ENCODE peak calls at places on chromosome 18, in ten cellular contexts. N is neural progenitor cell, A is transverse colon, R is tibial artery, W is cardiac muscle cell, S is heart left ventricle, E is GM12878, O is heart right ventricle, L is adrenal gland, B is thyroid gland. I is an unnamed sample.

GRCh38 chr18:46314011-46314410 is 209.8 kb downstream of the HAUS1 start:
- DNase-seq in N (no peak), A (no peak), R (no peak), W (no peak), S (no peak), E (no peak), O (no peak), L (no peak), B (no peak), I (no peak)

GRCh38 chr18:78786776-78787175 is 192.8 kb upstream of the SALL3 start:
- DNase-seq in N (no peak), A (no peak), R (no peak), W (no peak), S (no peak), E (no peak), O (no peak), L (no peak), B (no peak), I (no peak)

GRCh38 chr18:51337406-51337805 is 139.9 kb upstream of the MEX3C start:
- DNase-seq in N (no peak), A (no peak), R (no peak), W (no peak), S (no peak), E (no peak), O (no peak), L (no peak), B (no peak), I (no peak)

GRCh38 chr18:75456277-75456676 is 28.8 kb upstream of the SMIM21 start:
- DNase-seq in N (peak; percentile 11), A (no peak), R (no peak), W (no peak), S (no peak), E (no peak), O (no peak), L (no peak), B (peak; percentile 8), I (no peak)

GRCh38 chr18:10787293-10787901 is 261.6 kb downstream of the NAPG start:
- DNase-seq in N (peak; percentile 88), A (peak; percentile 78), R (peak; percentile 84), W (peak; percentile 87), S (peak; percentile 52), E (peak; percentile 77), O (peak; percentile 69), L (peak; percentile 83), B (peak; percentile 81), I (peak; percentile 84)

GRCh38 chr18:74596959-74597661 is 560 bp upstream of the ZNF407 start:
- DNase-seq in N (peak; percentile 79), A (peak; percentile 76), R (peak; percentile 59), W (peak; percentile 77), S (peak; percentile 77), E (no peak), O (no peak), L (peak; percentile 56), B (peak; percentile 68), I (peak; percentile 51)

GRCh38 chr18:74288730-74289129 is 3.0 kb downstream of the CYB5A start:
- DNase-seq in N (no peak), A (no peak), R (no peak), W (no peak), S (no peak), E (no peak), O (no peak), L (no peak), B (no peak), I (no peak)

GRCh38 chr18:35153609-35154273 is 87.1 kb upstream of the ZNF397 start:
- DNase-seq in N (no peak), A (no peak), R (no peak), W (no peak), S (no peak), E (no peak), O (no peak), L (no peak), B (no peak), I (no peak)

GRCh38 chr18:2531751-2532150 is 39.6 kb downstream of the METTL4 start:
- DNase-seq in N (no peak), A (no peak), R (no peak), W (no peak), S (no peak), E (no peak), O (no peak), L (no peak), B (no peak), I (no peak)

GRCh38 chr18:52435301-52435700 is 95.3 kb downstream of the DCC start:
- DNase-seq in N (peak; percentile 70), A (no peak), R (no peak), W (peak; percentile 17), S (no peak), E (no peak), O (no peak), L (no peak), B (no peak), I (no peak)

GRCh38 chr18:5894215-5894612 is 1.1 kb downstream of the TMEM200C start:
- DNase-seq in N (no peak), A (no peak), R (no peak), W (no peak), S (no peak), E (no peak), O (no peak), L (no peak), B (no peak), I (no peak)

GRCh38 chr18:5892772-5893431 is 2.4 kb downstream of the TMEM200C start:
- DNase-seq in N (no peak), A (no peak), R (no peak), W (no peak), S (no peak), E (no peak), O (no peak), L (no peak), B (no peak), I (no peak)

GRCh38 chr18:5890261-5890605 is 5.1 kb downstream of the TMEM200C start:
- DNase-seq in N (no peak), A (no peak), R (no peak), W (no peak), S (peak; percentile 40), E (no peak), O (no peak), L (peak; percentile 61), B (peak; percentile 40), I (peak; percentile 31)

GRCh38 chr18:5891361-5892215 is 3.7 kb downstream of the TMEM200C start:
- DNase-seq in N (no peak), A (no peak), R (no peak), W (no peak), S (no peak), E (no peak), O (no peak), L (no peak), B (no peak), I (no peak)

GRCh38 chr18:5890606-5891360 is 4.5 kb downstream of the TMEM200C start:
- DNase-seq in N (peak; percentile 84), A (no peak), R (no peak), W (peak; percentile 75), S (peak; percentile 40), E (no peak), O (no peak), L (peak; percentile 62), B (peak; percentile 55), I (no peak)
- TF ChIP-seq CTCF in N (peak; percentile 64), A (no peak), R (peak; percentile 32), W (peak; percentile 33), S (peak; percentile 68), E (peak; percentile 38), O (peak; percentile 76), L (peak; percentile 68), B (no peak), I (peak; percentile 30)

DNA sequence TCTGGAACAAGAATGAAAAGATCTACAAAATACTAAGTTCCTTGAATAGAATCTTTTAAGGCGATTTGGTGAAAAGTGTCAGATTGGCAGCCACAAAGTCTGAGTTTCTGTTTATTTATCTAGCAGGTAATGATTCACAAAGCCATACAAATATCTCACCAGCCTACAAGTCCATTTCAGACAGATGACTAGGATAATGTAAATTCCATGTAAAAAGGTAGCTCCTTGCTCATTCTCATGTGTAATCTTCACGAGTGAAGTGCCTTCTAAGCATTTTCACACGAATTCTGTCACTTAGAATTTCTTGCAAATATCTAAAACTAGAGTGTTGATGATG is 221.8 kb upstream of the RBBP8 start:
- DNase-seq in N (no peak), A (no peak), R (no peak), W (no peak), S (no peak), E (no peak), O (no peak), L (no peak), B (no peak), I (no peak)
- H3K4me3 ChIP-seq in N (no peak overlapping the region), A (no peak overlapping the region), R (peak overlapping the region; percentile 49), W (no peak overlapping the region), S (peak overlapping the region; percentile 45), E (no peak overlapping the region), O (peak overlapping the region; percentile 48), L (peak overlapping the region; percentile 44), B (no peak overlapping the region), I (no peak overlapping the region)

GRCh38 chr18:62875320-62875719 is 160.0 kb downstream of the PHLPP1 start:
- DNase-seq in N (no peak), A (no peak), R (no peak), W (no peak), S (no peak), E (no peak), O (no peak), L (no peak), B (no peak), I (no peak)
- H3K27ac ChIP-seq in N (no peak overlapping the region), A (no peak overlapping the region), R (no peak overlapping the region), W (peak overlapping the region; percentile 78), S (no peak overlapping the region), E (no peak overlapping the region), O (no peak overlapping the region), L (no peak overlapping the region), B (no peak overlapping the region), I (no peak overlapping the region)

GRCh38 chr18:13730486-13730885 is 4.0 kb downstream of the RNMT start:
- DNase-seq in N (no peak), A (no peak), R (no peak), W (no peak), S (no peak), E (no peak), O (no peak), L (no peak), B (no peak), I (no peak)

GRCh38 chr18:13725566-13726227 is 661 bp downstream of the FAM210A start:
- DNase-seq in N (no peak), A (no peak), R (peak; percentile 20), W (no peak), S (no peak), E (no peak), O (no peak), L (no peak), B (no peak), I (no peak)

GRCh38 chr18:13726972-13727331 is 479 bp downstream of the RNMT start:
- DNase-seq in N (peak; percentile 79), A (peak; percentile 47), R (peak; percentile 58), W (peak; percentile 75), S (no peak), E (no peak), O (no peak), L (peak; percentile 76), B (peak; percentile 55), I (peak; percentile 24)

DNA sequence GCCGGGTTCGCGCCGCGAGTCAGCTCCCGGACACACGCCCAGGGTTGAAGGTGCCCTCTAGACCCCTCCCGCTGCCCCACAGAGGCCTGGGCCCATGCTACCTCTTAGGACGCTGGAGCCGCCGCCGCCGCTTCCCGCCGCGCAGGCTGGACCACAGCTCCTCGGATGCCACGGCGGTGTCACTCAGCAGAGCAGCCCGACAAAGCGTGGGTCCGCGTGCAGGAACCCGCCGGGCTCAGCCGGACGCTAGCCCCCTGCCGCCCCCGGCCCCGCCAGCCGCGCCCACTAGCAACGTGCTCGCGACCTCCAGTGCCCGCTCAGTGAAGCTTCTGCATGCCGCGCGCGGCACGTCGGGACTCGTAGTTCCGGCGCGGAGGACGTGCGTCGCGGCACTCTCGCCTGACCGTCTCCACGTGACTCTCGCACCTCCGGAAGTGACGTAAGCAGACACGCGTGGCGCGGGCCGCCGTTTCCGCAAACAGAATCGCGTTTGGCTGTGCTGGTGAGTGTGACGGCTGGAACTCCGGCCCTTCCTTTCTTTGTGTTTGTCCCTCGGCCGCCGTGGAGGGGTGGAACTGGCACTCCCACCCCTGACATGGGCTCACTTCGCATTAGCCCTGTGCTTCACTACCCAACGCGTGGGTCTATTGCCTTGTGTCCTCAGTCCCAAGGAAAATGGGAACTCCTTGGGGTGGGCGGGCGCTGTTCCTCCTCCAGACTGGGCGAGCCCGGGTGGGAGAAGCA is at the start of the genes FAM210A and RNMT:
- DNase-seq in N (peak; percentile 96), A (peak; percentile 97), R (peak; percentile 94), W (peak; percentile 98), S (peak; percentile 98), E (peak; percentile 86), O (peak; percentile 96), L (peak; percentile 97), B (peak; percentile 97), I (peak; percentile 97)
- TF ChIP-seq CTCF in N (peak; percentile 10), A (no peak), R (no peak), W (peak; percentile 8), S (peak; percentile 44), E (peak; percentile 43), O (peak; percentile 45), L (no peak), B (no peak), I (peak; percentile 36)